ENCODE peak calls at places on chromosomes 3 and 15, in four cellular contexts. O is ELR, Y is transverse colon, L is caudate nucleus. C is an unnamed sample.

GRCh38 chr3:136919799-136920580 is 37.8 kb upstream of the IL20RB start:
- DNase-seq in O (peak; percentile 56), L (no peak), Y (no peak), C (no peak)

GRCh38 chr3:42655980-42656679 is 2.6 kb downstream of the ZBTB47 start:
- DNase-seq in O (peak; percentile 59), Y (no peak), L (no peak), C (no peak)

GRCh38 chr3:31240013-31240412 is 292.7 kb upstream of the STT3B start:
- DNase-seq in O (no peak), L (no peak), Y (no peak), C (no peak)

GRCh38 chr3:111863942-111864341 is 4.9 kb downstream of the PHLDB2 start:
- DNase-seq in L (no peak), O (no peak), Y (no peak), C (no peak)

GRCh38 chr3:129567176-129567705 is 24.3 kb downstream of the H1-8 start:
- DNase-seq in L (no peak), Y (no peak), O (no peak), C (no peak)

GRCh38 chr15:28786521-28786920 is 61.9 kb downstream of the GOLGA6L7 start:
- DNase-seq in Y (no peak), L (no peak), O (no peak), C (no peak)

GRCh38 chr3:69500604-69501003 is 114.7 kb upstream of the FRMD4B start:
- DNase-seq in L (no peak), O (no peak), Y (no peak), C (no peak)

GRCh38 chr3:71585891-71586809 is 2.6 kb upstream of the FOXP1 start:
- DNase-seq in O (peak; percentile 58), Y (no peak), L (no peak), C (no peak)

GRCh38 chr15:88399021-88399685 is 68.0 kb downstream of the MRPL46 start:
- DNase-seq in Y (no peak), L (no peak), O (no peak), C (no peak)

GRCh38 chr15:77034620-77035467 is 36.1 kb downstream of the TSPAN3 start:
- DNase-seq in L (peak; percentile 58), Y (peak; percentile 61), O (peak; percentile 46), C (peak; percentile 49)

GRCh38 chr3:84692261-84692660 is 266.5 kb upstream of the CADM2 start:
- DNase-seq in Y (no peak), L (no peak), O (no peak), C (no peak)

GRCh38 chr15:100537326-100537725 is 8.6 kb upstream of the CERS3 start:
- DNase-seq in Y (no peak), L (no peak), O (no peak), C (no peak)

GRCh38 chr3:34212175-34212574 is 413.7 kb downstream of the PDCD6IP start:
- DNase-seq in L (no peak), Y (no peak), O (no peak), C (no peak)

GRCh38 chr3:177447938-177448337 is 250.7 kb upstream of the TBL1XR1 start:
- DNase-seq in L (no peak), O (no peak), Y (peak; percentile 91), C (peak; percentile 69)

GRCh38 chr3:10542518-10542917 is 37.1 kb upstream of the ATP2B2 start:
- DNase-seq in L (no peak), O (no peak), Y (no peak), C (no peak)

GRCh38 chr3:34008191-34008590 is 209.8 kb downstream of the PDCD6IP start:
- DNase-seq in L (no peak), O (peak; percentile 15), Y (no peak), C (no peak)

GRCh38 chr3:181565416-181565815 is 146.3 kb upstream of the SOX2 start:
- DNase-seq in O (no peak), Y (no peak), L (no peak), C (no peak)

GRCh38 chr3:10322355-10322715 is 1.4 kb upstream of the SEC13 start:
- DNase-seq in L (no peak), Y (no peak), O (peak; percentile 38), C (no peak)

GRCh38 chr3:73451276-73451973 is 173.3 kb downstream of the PDZRN3 start:
- DNase-seq in O (no peak), Y (no peak), L (no peak), C (no peak)

GRCh38 chr3:77055841-77056341 is 16.0 kb downstream of the ROBO2 start:
- DNase-seq in O (no peak), Y (no peak), L (no peak), C (no peak)

GRCh38 chr15:67085818-67086649 is 20.6 kb downstream of the SMAD3 start:
- DNase-seq in O (peak; percentile 55), Y (no peak), L (no peak), C (no peak)

C was measured in sigmoid colon.